ENCODE peak calls at places on chromosomes 11 and 22, in nine cellular contexts. J, Y, S, X, W, M, T, H and O are unnamed samples.

GRCh38 chr11:74288911-74289310 is 22.5 kb downstream of the P4HA3 start:
- DNase-seq in J (no peak), Y (no peak), S (no peak), X (no peak), W (no peak), M (no peak), T (no peak), H (no peak), O (no peak)

GRCh38 chr11:62393735-62394134 is 25.1 kb upstream of the SCGB1A1 start:
- DNase-seq in J (no peak), Y (no peak), S (no peak), X (no peak), W (no peak), M (no peak), T (no peak), H (no peak), O (no peak)

GRCh38 chr22:29330753-29331152 is 15.3 kb upstream of the RASL10A start:
- DNase-seq in J (peak), Y (no peak), S (no peak), X (no peak), W (no peak), M (no peak), T (no peak), H (no peak), O (no peak)

GRCh38 chr11:26556582-26556981 is 15.5 kb downstream of the MUC15 start:
- DNase-seq in J (no peak), Y (no peak), S (no peak), X (no peak), W (no peak), M (no peak), T (peak), H (no peak), O (no peak)

GRCh38 chr11:69131644-69132300 is 24.0 kb upstream of the SMIM38 start:
- DNase-seq in J (peak), Y (peak), S (peak), X (no peak), W (no peak), M (peak), T (peak), H (peak), O (peak)

GRCh38 chr11:61783717-61784505 is 8.5 kb downstream of the TMEM258 start:
- DNase-seq in J (peak), Y (no peak), S (no peak), X (no peak), W (no peak), M (no peak), T (no peak), H (no peak), O (no peak)

GRCh38 chr11:533586-534196 is 1.7 kb downstream of the HRAS start:
- DNase-seq in J (peak), Y (no peak), S (no peak), X (no peak), W (no peak), M (no peak), T (no peak), H (no peak), O (no peak)

GRCh38 chr22:45604239-45604711 is 67.4 kb upstream of the ATXN10 start:
- DNase-seq in J (peak), Y (no peak), S (no peak), X (no peak), W (no peak), M (no peak), T (no peak), H (peak), O (no peak)

GRCh38 chr11:2891291-2891690 is 5.7 kb upstream of the CDKN1C start:
- DNase-seq in J (peak), Y (no peak), S (no peak), X (no peak), W (no peak), M (peak), T (no peak), H (no peak), O (peak)

GRCh38 chr11:120197977-120198376 is 12.9 kb upstream of the OAF start:
- DNase-seq in J (no peak), Y (no peak), S (no peak), X (no peak), W (no peak), M (no peak), T (no peak), H (no peak), O (no peak)

GRCh38 chr11:134069426-134069921 is 602 bp downstream of the JAM3 start:
- DNase-seq in J (peak), Y (peak), S (no peak), X (no peak), W (peak), M (no peak), T (no peak), H (no peak), O (no peak)

GRCh38 chr11:46894506-46894905 is 23.8 kb downstream of the LRP4 start:
- DNase-seq in J (no peak), Y (no peak), S (no peak), X (no peak), W (no peak), M (no peak), T (no peak), H (no peak), O (no peak)

GRCh38 chr11:12137005-12137690 is 26.8 kb downstream of the MICAL2 start:
- DNase-seq in J (no peak), Y (no peak), S (no peak), X (no peak), W (no peak), M (peak), T (peak), H (peak), O (no peak)

GRCh38 chr11:69126286-69126685 is 29.4 kb upstream of the SMIM38 start:
- DNase-seq in J (no peak), Y (no peak), S (no peak), X (no peak), W (no peak), M (no peak), T (peak), H (no peak), O (no peak)

GRCh38 chr11:97610000-97610399 is 1220.2 kb downstream of the JRKL start:
- DNase-seq in J (peak), Y (no peak), S (no peak), X (no peak), W (no peak), M (no peak), T (no peak), H (no peak), O (peak)

GRCh38 chr11:63761870-63762661 is 6.5 kb downstream of the ZFTA start:
- DNase-seq in J (no peak), Y (no peak), S (no peak), X (peak), W (no peak), M (peak), T (no peak), H (no peak), O (no peak)

GRCh38 chr22:33492210-33492651 is 428.0 kb downstream of the LARGE1 start:
- DNase-seq in J (no peak), Y (no peak), S (no peak), X (peak), W (no peak), M (no peak), T (peak), H (no peak), O (no peak)

GRCh38 chr22:37817705-37818311 is 5.4 kb upstream of the GALR3 start:
- DNase-seq in J (peak), Y (peak), S (peak), X (peak), W (peak), M (peak), T (peak), H (peak), O (peak)

GRCh38 chr11:19789840-19790710 is 77.4 kb downstream of the NAV2 start:
- DNase-seq in J (no peak), Y (no peak), S (no peak), X (no peak), W (no peak), M (peak), T (no peak), H (no peak), O (no peak)

GRCh38 chr22:27420186-27420816 is 381.3 kb downstream of the MN1 start:
- DNase-seq in J (no peak), Y (no peak), S (no peak), X (no peak), W (no peak), M (no peak), T (no peak), H (no peak), O (no peak)

GRCh38 chr11:31813961-31814868 is 3.1 kb upstream of the PAX6 start:
- DNase-seq in J (no peak), Y (no peak), S (no peak), X (no peak), W (no peak), M (no peak), T (no peak), H (no peak), O (peak)

GRCh38 chr11:26950260-26950719 is 43.6 kb upstream of the FIBIN start:
- DNase-seq in J (peak), Y (no peak), S (no peak), X (no peak), W (no peak), M (peak), T (peak), H (no peak), O (no peak)

GRCh38 chr11:36292311-36292722 is 3.1 kb upstream of the COMMD9 start:
- DNase-seq in J (peak), Y (no peak), S (no peak), X (peak), W (peak), M (no peak), T (no peak), H (peak), O (peak)

GRCh38 chr11:72609451-72609850 is 64.8 kb downstream of the PDE2A start:
- DNase-seq in J (no peak), Y (no peak), S (no peak), X (no peak), W (no peak), M (no peak), T (no peak), H (no peak), O (no peak)

GRCh38 chr11:28086569-28086968 is 21.4 kb downstream of the KIF18A start:
- DNase-seq in J (peak), Y (peak), S (no peak), X (no peak), W (no peak), M (no peak), T (no peak), H (no peak), O (no peak)

GRCh38 chr11:6576471-6577373 is 26.7 kb downstream of the RRP8 start:
- DNase-seq in J (peak), Y (no peak), S (no peak), X (no peak), W (no peak), M (no peak), T (no peak), H (peak), O (peak)

GRCh38 chr11:57491371-57492061 is 24.0 kb downstream of the SLC43A1 start:
- DNase-seq in J (peak), Y (no peak), S (no peak), X (no peak), W (peak), M (peak), T (no peak), H (no peak), O (peak)

GRCh38 chr22:45224988-45225731 is 15.5 kb downstream of the KIAA0930 start:
- DNase-seq in J (no peak), Y (no peak), S (no peak), X (no peak), W (no peak), M (no peak), T (no peak), H (peak), O (no peak)

GRCh38 chr22:21915624-21916308 is 36.9 kb downstream of the PPM1F start:
- DNase-seq in J (no peak), Y (no peak), S (no peak), X (no peak), W (no peak), M (no peak), T (no peak), H (no peak), O (no peak)

GRCh38 chr11:95149659-95150294 is 60.1 kb downstream of the ENDOD1 start:
- DNase-seq in J (peak), Y (no peak), S (no peak), X (no peak), W (no peak), M (peak), T (peak), H (peak), O (no peak)

GRCh38 chr22:24400037-24400725 is 27.2 kb upstream of the ADORA2A start:
- DNase-seq in J (no peak), Y (no peak), S (no peak), X (no peak), W (no peak), M (no peak), T (no peak), H (no peak), O (no peak)

GRCh38 chr11:65720237-65720934 is at the start of gene RNASEH2C:
- DNase-seq in J (peak), Y (peak), S (peak), X (peak), W (peak), M (peak), T (peak), H (peak), O (peak)

GRCh38 chr22:43387815-43388214 is 24.0 kb upstream of the MPPED1 start:
- DNase-seq in J (no peak), Y (no peak), S (no peak), X (no peak), W (no peak), M (no peak), T (no peak), H (no peak), O (no peak)

GRCh38 chr11:23206736-23207336 is 346.6 kb upstream of the CCDC179 start:
- DNase-seq in J (peak), Y (no peak), S (no peak), X (no peak), W (no peak), M (no peak), T (no peak), H (no peak), O (peak)

GRCh38 chr11:35373284-35373933 is 45.9 kb downstream of the SLC1A2 start:
- DNase-seq in J (peak), Y (no peak), S (no peak), X (no peak), W (no peak), M (peak), T (no peak), H (no peak), O (no peak)

GRCh38 chr11:64814712-64815187 is 4.4 kb upstream of the MEN1 start:
- DNase-seq in J (no peak), Y (no peak), S (no peak), X (no peak), W (no peak), M (no peak), T (no peak), H (no peak), O (no peak)

GRCh38 chr22:19395276-19395675 is 36.3 kb downstream of the HIRA start:
- DNase-seq in J (no peak), Y (no peak), S (no peak), X (no peak), W (no peak), M (no peak), T (no peak), H (no peak), O (no peak)

GRCh38 chr22:41908409-41909289 is 6.2 kb downstream of the SHISA8 start:
- DNase-seq in J (no peak), Y (no peak), S (no peak), X (no peak), W (peak), M (no peak), T (no peak), H (no peak), O (no peak)